ENCODE peak calls at places on chromosomes 5 and 9, in nine cellular contexts. D is Kasumi-1; Q is H54; O is amniotic stem cell; K is activated T-helper 1 cell treated with Interleukin-2 at 50 U/mL for 16 hours; N is activated effector memory CD4-positive, alpha-beta T cell treated with anti-CD3 and anti-CD28 coated beads, Interleukin-2, amount 50 U/mL, for 16 hours; S is left lobe of liver; X is pons; Y is GM12892. G is an unnamed sample.

GRCh38 chr5:55407059-55407684 is 99.4 kb downstream of the MTREX start:
- DNase-seq in D (peak), Q (no peak), O (peak), K (no peak), N (no peak), S (no peak), X (peak), Y (no peak), G (no peak)

GRCh38 chr5:56327810-56328209 is 94.7 kb upstream of the ANKRD55 start:
- DNase-seq in D (no peak), Q (no peak), O (no peak), K (peak), N (peak), S (no peak), X (no peak), Y (no peak), G (no peak)

GRCh38 chr9:114053246-114054005 is 24.7 kb downstream of the AMBP start:
- DNase-seq in D (no peak), Q (no peak), O (no peak), K (no peak), N (no peak), S (peak), X (no peak), Y (no peak), G (no peak)

GRCh38 chr9:135243201-135244190 is 156.0 kb downstream of the OLFM1 start:
- DNase-seq in D (no peak), Q (no peak), O (no peak), K (no peak), N (no peak), S (no peak), X (no peak), Y (no peak), G (no peak)

GRCh38 chr9:70114898-70115297 is 71.2 kb downstream of the MAMDC2 start:
- DNase-seq in D (no peak), Q (no peak), O (no peak), K (no peak), N (no peak), S (no peak), X (no peak), Y (no peak), G (no peak)

GRCh38 chr5:87151547-87151946 is 116.1 kb upstream of the RASA1 start:
- DNase-seq in D (peak), Q (peak), O (peak), K (no peak), N (no peak), S (no peak), X (no peak), Y (no peak), G (peak)

GRCh38 chr9:132243156-132244074 is 81.6 kb downstream of the NTNG2 start:
- DNase-seq in D (no peak), Q (peak), O (no peak), K (no peak), N (no peak), S (no peak), X (no peak), Y (no peak), G (no peak)

GRCh38 chr5:76174101-76174500 is 90.9 kb downstream of the SV2C start:
- DNase-seq in D (no peak), Q (no peak), O (no peak), K (no peak), N (no peak), S (no peak), X (no peak), Y (no peak), G (no peak)

GRCh38 chr9:116653580-116654355 is 33.3 kb upstream of the TRIM32 start:
- DNase-seq in D (no peak), Q (no peak), O (no peak), K (no peak), N (no peak), S (peak), X (peak), Y (no peak), G (no peak)

GRCh38 chr9:72361227-72361626 is 3.8 kb downstream of the ZFAND5 start:
- DNase-seq in D (no peak), Q (no peak), O (no peak), K (no peak), N (no peak), S (no peak), X (peak), Y (no peak), G (peak)

GRCh38 chr5:145483211-145483610 is 351.9 kb downstream of the PRELID2 start:
- DNase-seq in D (no peak), Q (no peak), O (no peak), K (no peak), N (no peak), S (no peak), X (no peak), Y (no peak), G (no peak)

GRCh38 chr5:72509401-72509800 is 2.2 kb upstream of the ZNF366 start:
- DNase-seq in D (no peak), Q (no peak), O (no peak), K (no peak), N (no peak), S (no peak), X (peak), Y (no peak), G (no peak)

G was measured in MV-4-11.